ENCODE peak calls at places on chromosomes 2 and 18, in eight cellular contexts. Z, R, N, J, B, Q, G and C are unnamed samples.

GRCh38 chr18:72692086-72692485 is 147.9 kb upstream of the CBLN2 start:
- DNase-seq in Z (no peak), R (peak; percentile 39), N (no peak), J (no peak), B (no peak), Q (peak; percentile 37), G (no peak), C (no peak)

GRCh38 chr2:81583311-81584108 is 1279.0 kb upstream of the LRRTM1 start:
- DNase-seq in Z (no peak), R (no peak), N (no peak), J (no peak), B (peak; percentile 32), Q (no peak), G (no peak), C (no peak)

GRCh38 chr2:202671317-202672035 is 36.7 kb downstream of the FAM117B start:
- DNase-seq in Z (no peak), R (no peak), N (no peak), J (no peak), B (no peak), Q (no peak), G (no peak), C (no peak)

GRCh38 chr18:27599202-27599829 is 414.2 kb upstream of the CHST9 start:
- DNase-seq in Z (peak; percentile 45), R (peak; percentile 24), N (peak; percentile 40), J (no peak), B (peak; percentile 60), Q (peak; percentile 34), G (peak; percentile 29), C (no peak)

GRCh38 chr2:23414876-23415275 is 29.9 kb downstream of the KLHL29 start:
- DNase-seq in Z (no peak), R (peak; percentile 70), N (peak; percentile 21), J (no peak), B (no peak), Q (no peak), G (no peak), C (no peak)

GRCh38 chr2:230798769-230799399 is 65.9 kb upstream of the ITM2C start:
- DNase-seq in Z (no peak), R (peak; percentile 41), N (peak; percentile 63), J (peak; percentile 23), B (no peak), Q (no peak), G (no peak), C (peak; percentile 56)

GRCh38 chr2:190023860-190024259 is 38.7 kb downstream of the MSTN start:
- DNase-seq in Z (no peak), R (peak; percentile 27), N (peak; percentile 57), J (no peak), B (no peak), Q (no peak), G (no peak), C (no peak)

GRCh38 chr2:208466133-208466919 is 59.7 kb downstream of the PTH2R start:
- DNase-seq in Z (no peak), R (peak; percentile 34), N (peak; percentile 61), J (no peak), B (no peak), Q (no peak), G (no peak), C (no peak)

GRCh38 chr2:296354-296753 is 8.5 kb upstream of the ALKAL2 start:
- DNase-seq in Z (no peak), R (no peak), N (no peak), J (no peak), B (no peak), Q (no peak), G (no peak), C (no peak)

GRCh38 chr2:60334610-60335009 is 218.8 kb downstream of the BCL11A start:
- DNase-seq in Z (no peak), R (no peak), N (no peak), J (no peak), B (no peak), Q (no peak), G (no peak), C (no peak)

GRCh38 chr2:95346236-95346737 is 49.1 kb downstream of the KCNIP3 start:
- DNase-seq in Z (peak; percentile 69), R (peak; percentile 68), N (no peak), J (no peak), B (peak; percentile 80), Q (peak; percentile 79), G (peak; percentile 45), C (no peak)

GRCh38 chr2:199471443-199472057 is 13.8 kb upstream of the SATB2 start:
- DNase-seq in Z (peak; percentile 63), R (peak; percentile 74), N (peak; percentile 53), J (no peak), B (peak; percentile 82), Q (peak; percentile 82), G (no peak), C (no peak)

GRCh38 chr2:3624059-3624794 is 29.3 kb downstream of the COLEC11 start:
- DNase-seq in Z (peak; percentile 16), R (no peak), N (no peak), J (no peak), B (no peak), Q (no peak), G (no peak), C (no peak)

GRCh38 chr2:51717318-51717717 is 685.4 kb upstream of the NRXN1 start:
- DNase-seq in Z (no peak), R (no peak), N (no peak), J (no peak), B (no peak), Q (no peak), G (no peak), C (no peak)

GRCh38 chr2:47254464-47254863 is 99.4 kb upstream of the STPG4 start:
- DNase-seq in Z (no peak), R (no peak), N (no peak), J (no peak), B (no peak), Q (no peak), G (no peak), C (no peak)

GRCh38 chr18:13551305-13551603 is 175.1 kb downstream of the FAM210A start:
- DNase-seq in Z (no peak), R (no peak), N (no peak), J (no peak), B (no peak), Q (no peak), G (no peak), C (no peak)
- H3K4me1 ChIP-seq in Z (peaks cover 12% of the 10 kb centered on the region), R (peaks cover 46% of the 10 kb centered on the region), N (peaks cover 11% of the 10 kb centered on the region), J (no peaks in the 10 kb centered on the region), B (peaks cover 27% of the 10 kb centered on the region), Q (no peaks in the 10 kb centered on the region), G (no peaks in the 10 kb centered on the region), C (no peaks in the 10 kb centered on the region)

GRCh38 chr18:50187659-50188058 is 7.3 kb downstream of the MYO5B start:
- DNase-seq in Z (no peak), R (no peak), N (no peak), J (no peak), B (no peak), Q (no peak), G (no peak), C (no peak)

GRCh38 chr18:50190926-50191325 is 4.0 kb downstream of the MYO5B start:
- DNase-seq in Z (no peak), R (no peak), N (no peak), J (no peak), B (no peak), Q (no peak), G (no peak), C (no peak)

GRCh38 chr18:50188652-50189051 is 6.3 kb downstream of the MYO5B start:
- DNase-seq in Z (no peak), R (no peak), N (no peak), J (no peak), B (no peak), Q (no peak), G (no peak), C (no peak)

GRCh38 chr18:50190236-50190635 is 4.7 kb downstream of the MYO5B start:
- DNase-seq in Z (no peak), R (no peak), N (peak; percentile 12), J (no peak), B (no peak), Q (no peak), G (no peak), C (no peak)

GRCh38 chr18:50189160-50189559 is 5.8 kb downstream of the MYO5B start:
- DNase-seq in Z (no peak), R (no peak), N (no peak), J (no peak), B (no peak), Q (no peak), G (no peak), C (no peak)
- H3K27me3 ChIP-seq in Z (peaks cover 38% of the 10 kb centered on the region), R (peaks cover 25% of the 10 kb centered on the region), N (no peaks in the 10 kb centered on the region), J (peaks cover 5% of the 10 kb centered on the region), B (peaks cover 3% of the 10 kb centered on the region), Q (no peaks in the 10 kb centered on the region), G (peaks cover 21% of the 10 kb centered on the region), C (peaks cover 11% of the 10 kb centered on the region)

GRCh38 chr2:172464340-172465129 is 37.1 kb downstream of the ITGA6 start:
- DNase-seq in Z (no peak), R (no peak), N (peak; percentile 53), J (no peak), B (no peak), Q (no peak), G (no peak), C (no peak)

GRCh38 chr2:172460780-172461201 is 33.4 kb downstream of the ITGA6 start:
- DNase-seq in Z (no peak), R (no peak), N (no peak), J (no peak), B (no peak), Q (no peak), G (no peak), C (peak; percentile 31)

GRCh38 chr2:172458561-172459124 is 31.3 kb downstream of the ITGA6 start:
- DNase-seq in Z (no peak), R (no peak), N (no peak), J (no peak), B (no peak), Q (no peak), G (no peak), C (no peak)

GRCh38 chr2:172462393-172463381 is 35.3 kb downstream of the ITGA6 start:
- DNase-seq in Z (no peak), R (no peak), N (no peak), J (peak; percentile 25), B (no peak), Q (no peak), G (no peak), C (peak; percentile 88)

DNA sequence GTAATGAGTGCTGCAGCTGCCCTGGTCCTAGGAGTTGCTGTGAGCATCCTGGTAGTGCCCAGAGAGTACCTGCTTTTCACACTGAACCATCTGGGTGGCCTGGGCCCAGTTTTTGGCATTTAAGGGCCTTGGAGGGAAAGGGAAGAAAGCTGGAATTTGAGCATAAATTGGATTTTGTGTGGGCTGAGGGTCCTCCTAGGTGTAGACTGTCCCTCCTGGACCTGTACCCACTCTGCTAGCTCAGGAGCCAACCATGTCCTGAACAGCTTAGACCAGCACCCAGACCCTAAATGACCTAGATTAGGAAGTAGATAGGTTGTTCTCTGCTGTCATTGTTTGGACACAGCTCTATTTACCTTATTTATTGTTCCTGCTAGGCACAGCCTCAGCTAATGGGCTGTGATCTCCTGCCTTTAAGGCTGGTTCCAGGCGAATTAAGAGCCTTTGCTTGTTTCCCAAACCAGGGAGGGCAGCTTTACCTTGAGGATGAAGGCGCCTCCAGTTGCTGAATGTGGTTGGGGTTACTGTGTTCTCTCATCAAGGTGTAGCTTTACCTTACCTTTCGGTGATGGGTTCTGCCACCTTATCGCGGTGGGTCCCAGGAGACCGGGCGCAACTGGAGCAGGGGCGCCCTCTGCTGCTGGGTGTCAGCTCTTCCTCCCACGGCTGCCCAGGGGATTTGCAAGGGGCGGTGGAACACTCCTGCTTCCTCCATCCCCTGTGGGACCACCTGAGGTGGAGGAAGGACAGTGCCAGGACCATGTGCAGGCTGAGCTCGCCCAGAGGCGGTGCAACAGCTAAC is 34.4 kb downstream of the ITGA6 start:
- DNase-seq in Z (peak; percentile 83), R (peak; percentile 69), N (peak; percentile 44), J (peak; percentile 74), B (peak; percentile 73), Q (peak; percentile 75), G (no peak), C (peak; percentile 80)
- H3K4me3 ChIP-seq in Z (no peak overlapping the region), R (peak overlapping the region; percentile 30), N (no peak overlapping the region), J (peak overlapping the region; percentile 42), B (no peak overlapping the region), Q (no peak overlapping the region), G (no peak overlapping the region), C (peak overlapping the region; percentile 55)

GRCh38 chr18:32804126-32804888 is 31.5 kb upstream of the KLHL14 start:
- DNase-seq in Z (no peak), R (no peak), N (peak; percentile 98), J (no peak), B (no peak), Q (no peak), G (no peak), C (no peak)
- H3K4me1 ChIP-seq in Z (no peaks in the 10 kb centered on the region), R (no peaks in the 10 kb centered on the region), N (peaks cover 93% of the 10 kb centered on the region), J (no peaks in the 10 kb centered on the region), B (no peaks in the 10 kb centered on the region), Q (no peaks in the 10 kb centered on the region), G (no peaks in the 10 kb centered on the region), C (no peaks in the 10 kb centered on the region)